ENCODE peak calls at places on chromosomes 6 and 20, in six cellular contexts. S is right atrium auricular region, D is GM12864, J is tibial artery, Q is astrocyte of the cerebellum, E is A549. L is an unnamed sample.

GRCh38 chr20:4613184-4613583 is 108.5 kb upstream of the PRND start:
- DNase-seq in S (no peak), D (no peak), E (no peak), J (no peak), Q (no peak), L (no peak)

GRCh38 chr6:150266963-150267685 is 101.7 kb upstream of the IYD start:
- DNase-seq in J (no peak), Q (no peak), D (no peak), E (no peak), S (no peak), L (no peak)

GRCh38 chr6:18507018-18507415 is 119.9 kb downstream of the RNF144B start:
- DNase-seq in S (no peak), E (no peak), Q (no peak), D (no peak), J (no peak), L (no peak)

GRCh38 chr6:168260385-168260987 is 59.1 kb downstream of the DACT2 start:
- DNase-seq in S (no peak), D (no peak), Q (no peak), J (no peak), E (no peak), L (no peak)

GRCh38 chr6:25389501-25389900 is 110.3 kb downstream of the CARMIL1 start:
- DNase-seq in D (no peak), E (no peak), S (no peak), J (no peak), Q (peak; percentile 20), L (peak; percentile 51)

GRCh38 chr6:68635706-68636513 is 828 bp downstream of the ADGRB3 start:
- DNase-seq in E (no peak), S (no peak), Q (no peak), J (no peak), D (no peak), L (peak; percentile 23)

GRCh38 chr6:150549007-150549406 is 50.7 kb upstream of the PLEKHG1 start:
- DNase-seq in J (no peak), S (no peak), Q (no peak), D (no peak), E (no peak), L (no peak)

GRCh38 chr20:15619341-15619740 is 953.9 kb downstream of the KIF16B start:
- DNase-seq in Q (no peak), S (no peak), J (no peak), D (no peak), E (no peak), L (no peak)

GRCh38 chr6:39881851-39882566 is 52.3 kb downstream of the MOCS1 start:
- DNase-seq in J (peak; percentile 85), Q (peak; percentile 77), S (no peak), D (no peak), E (no peak), L (peak; percentile 83)

GRCh38 chr20:56393133-56393472 is 658 bp downstream of the CSTF1 start:
- DNase-seq in Q (no peak), E (peak; percentile 7), D (no peak), J (no peak), S (no peak), L (peak; percentile 26)

GRCh38 chr6:158536084-158536890 is 23.6 kb upstream of the TMEM181 start:
- DNase-seq in D (no peak), Q (peak; percentile 41), E (peak; percentile 59), S (no peak), J (peak; percentile 73), L (peak; percentile 80)

GRCh38 chr6:26030716-26031115 is 56.5 kb upstream of the HFE start:
- DNase-seq in S (no peak), D (no peak), E (no peak), J (no peak), Q (no peak), L (no peak)

GRCh38 chr20:4069741-4070140 is 54.4 kb upstream of the RNF24 start:
- DNase-seq in D (no peak), Q (no peak), E (no peak), S (no peak), J (peak; percentile 80), L (peak; percentile 53)

GRCh38 chr6:80182291-80182690 is 75.8 kb downstream of the BCKDHB start:
- DNase-seq in S (no peak), E (no peak), J (no peak), Q (peak; percentile 16), D (no peak), L (peak; percentile 52)

GRCh38 chr20:4944518-4944917 is 56.8 kb downstream of the SLC23A2 start:
- DNase-seq in J (no peak), D (no peak), Q (no peak), S (no peak), E (no peak), L (peak; percentile 31)

GRCh38 chr6:43927525-43928210 is 157.7 kb downstream of the VEGFA start:
- DNase-seq in J (peak; percentile 53), S (no peak), D (no peak), Q (no peak), E (no peak), L (no peak)

GRCh38 chr6:133855994-133856393 is 32.9 kb upstream of the TCF21 start:
- DNase-seq in S (no peak), E (no peak), D (no peak), Q (no peak), J (no peak), L (no peak)

GRCh38 chr20:21232546-21233280 is 70.4 kb upstream of the XRN2 start:
- DNase-seq in Q (no peak), J (no peak), S (no peak), E (no peak), D (no peak), L (no peak)

GRCh38 chr20:59802018-59802417 is 131.4 kb downstream of the SYCP2 start:
- DNase-seq in Q (no peak), J (no peak), E (no peak), D (no peak), S (no peak), L (no peak)

GRCh38 chr20:58864346-58864745 is 11.8 kb downstream of the GNAS start:
- DNase-seq in E (no peak), J (no peak), S (no peak), D (no peak), Q (no peak), L (no peak)

GRCh38 chr20:49870261-49870660 is 45.1 kb downstream of the SPATA2 start:
- DNase-seq in Q (no peak), E (no peak), D (no peak), J (peak; percentile 40), S (no peak), L (no peak)

GRCh38 chr6:138657026-138657425 is 116.5 kb upstream of the CCDC28A start:
- DNase-seq in E (no peak), S (no peak), J (no peak), Q (no peak), D (no peak), L (no peak)

GRCh38 chr20:37742121-37742520 is 48.3 kb downstream of the CTNNBL1 start:
- DNase-seq in Q (no peak), D (no peak), J (no peak), E (no peak), S (no peak), L (no peak)

GRCh38 chr20:37749185-37749584 is 55.4 kb downstream of the CTNNBL1 start:
- DNase-seq in D (no peak), J (no peak), Q (no peak), S (no peak), E (no peak), L (no peak)

GRCh38 chr20:37741560-37741959 is 47.7 kb downstream of the CTNNBL1 start:
- DNase-seq in E (peak; percentile 24), D (no peak), S (no peak), Q (no peak), J (no peak), L (no peak)

GRCh38 chr20:37744347-37744746 is 50.5 kb downstream of the CTNNBL1 start:
- DNase-seq in E (no peak), D (no peak), J (no peak), Q (no peak), S (no peak), L (no peak)

GRCh38 chr20:37745553-37745952 is 51.7 kb downstream of the CTNNBL1 start:
- DNase-seq in S (no peak), D (peak; percentile 43), J (no peak), E (no peak), Q (no peak), L (no peak)
- H3K4me3 ChIP-seq in S (no peak overlapping the region), D (no peak overlapping the region), J (no peak overlapping the region), E (no peak overlapping the region), Q (no peak overlapping the region), L (no peak overlapping the region)

GRCh38 chr6:36627801-36628246 is 33.7 kb downstream of the SRSF3 start:
- DNase-seq in S (peak; percentile 77), J (peak; percentile 89), D (no peak), E (no peak), Q (peak; percentile 72), L (peak; percentile 95)
- TF ChIP-seq CTCF in S (no peak), J (no peak), D (no peak), E (no peak), Q (no peak), L (no peak)

GRCh38 chr20:17565164-17565845 is 4.6 kb upstream of the DSTN start:
- DNase-seq in Q (no peak), J (no peak), E (no peak), S (no peak), D (no peak), L (no peak)

GRCh38 chr20:17560344-17561074 is 9.4 kb upstream of the DSTN start:
- DNase-seq in D (no peak), J (no peak), Q (no peak), S (no peak), E (no peak), L (no peak)

GRCh38 chr20:17566345-17566744 is 3.5 kb upstream of the DSTN start:
- DNase-seq in S (no peak), E (no peak), D (no peak), J (no peak), Q (no peak), L (no peak)

GRCh38 chr20:17559338-17559737 is 10.5 kb upstream of the DSTN start:
- DNase-seq in D (no peak), S (no peak), Q (no peak), J (no peak), E (no peak), L (no peak)

DNA sequence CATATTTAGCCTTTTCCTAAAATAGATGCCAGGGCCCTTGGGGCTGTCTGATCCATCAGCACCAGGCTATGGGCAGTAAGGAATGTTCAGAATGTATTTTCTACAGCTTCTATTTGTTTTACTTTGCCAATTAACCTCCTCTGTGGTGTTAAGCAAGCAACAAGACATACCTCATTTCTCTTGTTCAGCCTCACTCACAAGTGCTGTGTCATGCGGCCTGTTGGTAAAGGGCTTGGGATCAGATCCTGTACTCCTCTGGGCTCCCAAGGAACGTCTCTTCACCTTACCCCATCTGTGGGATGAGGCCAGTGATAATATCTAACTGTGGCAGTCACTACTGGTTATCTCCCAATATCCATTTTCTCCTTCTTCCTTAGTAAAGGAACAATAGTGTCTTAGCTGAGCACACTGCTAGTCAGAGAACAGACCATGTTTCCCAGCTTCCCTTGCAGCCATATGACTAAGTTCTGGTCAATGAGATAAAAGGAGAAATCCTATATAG is 7.0 kb upstream of the DSTN start:
- DNase-seq in D (no peak), E (peak; percentile 83), J (peak; percentile 48), S (no peak), Q (no peak), L (peak; percentile 75)
- H3K4me3 ChIP-seq in D (no peak overlapping the region), E (no peak overlapping the region), J (no peak overlapping the region), S (no peak overlapping the region), Q (no peak overlapping the region), L (no peak overlapping the region)

DNA sequence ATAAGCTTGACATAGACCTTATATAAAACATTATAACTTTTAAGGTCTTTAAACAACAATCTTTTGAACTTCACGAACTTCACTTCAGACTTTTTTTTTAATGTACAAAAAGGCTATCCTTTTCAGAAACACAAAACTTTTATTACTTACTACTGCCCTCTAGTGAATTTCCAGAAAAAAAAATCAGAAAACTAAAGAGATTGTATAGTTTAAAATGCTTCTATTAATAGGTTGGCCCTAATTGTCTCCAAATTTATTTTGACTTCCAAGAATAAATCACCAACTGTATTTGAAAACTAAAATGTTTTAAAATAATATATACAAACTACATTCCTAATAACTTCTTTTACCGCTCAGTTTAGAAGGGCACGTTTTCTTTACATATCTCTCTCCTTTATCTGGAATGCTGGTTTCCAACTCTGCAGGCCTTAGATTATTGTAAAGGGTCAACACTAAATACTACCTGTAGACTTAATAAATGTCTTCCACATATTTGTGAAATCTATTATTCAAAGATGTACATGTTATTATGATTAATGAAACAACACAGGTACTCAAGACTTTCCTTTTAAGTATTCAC is 66.8 kb downstream of the LMBRD1 start:
- DNase-seq in D (no peak), E (no peak), Q (no peak), S (no peak), J (no peak), L (peak; percentile 21)
- TF ChIP-seq CTCF in D (peak; percentile 1), E (peak; percentile 34), Q (no peak), S (peak; percentile 56), J (peak; percentile 33), L (peak; percentile 35)

L was measured in fibroblast of pulmonary artery.